ENCODE peak calls at places on chromosomes 16 and 17, in four cellular contexts. R, F, S and W are unnamed samples.

GRCh38 chr16:85891776-85892166 is 7.2 kb upstream of the IRF8 start:
- DNase-seq in S (no peak), R (no peak), F (no peak), W (no peak)

GRCh38 chr16:87178977-87179376 is 138.2 kb downstream of the C16orf95 start:
- DNase-seq in R (no peak), S (peak; percentile 88), F (no peak), W (no peak)

GRCh38 chr17:80894439-80894721 is 97.3 kb upstream of the CHMP6 start:
- DNase-seq in R (no peak), F (no peak), S (no peak), W (no peak)

GRCh38 chr17:17497065-17497844 is 1.1 kb upstream of the RASD1 start:
- DNase-seq in S (peak; percentile 31), R (no peak), F (no peak), W (no peak)

GRCh38 chr17:7440113-7440822 is 956 bp downstream of the FGF11 start:
- DNase-seq in F (no peak), S (peak; percentile 12), R (no peak), W (peak; percentile 57)

GRCh38 chr17:31677681-31678080 is 181.4 kb downstream of the COPRS start:
- DNase-seq in F (peak; percentile 57), R (no peak), S (no peak), W (no peak)

GRCh38 chr16:55494994-55495421 is 13.9 kb upstream of the LPCAT2 start:
- DNase-seq in R (peak; percentile 87), F (no peak), S (peak; percentile 92), W (no peak)

GRCh38 chr16:66603537-66604375 is 748 bp upstream of the CMTM3 start:
- DNase-seq in F (no peak), R (no peak), S (peak; percentile 57), W (no peak)

GRCh38 chr17:17590883-17591407 is 563 bp downstream of the PEMT start:
- DNase-seq in S (no peak), R (no peak), F (no peak), W (no peak)

GRCh38 chr16:3503513-3503912 is 2.7 kb downstream of the CLUAP1 start:
- DNase-seq in F (no peak), S (no peak), R (no peak), W (no peak)

GRCh38 chr16:78075800-78076199 is 23.7 kb upstream of the WWOX start:
- DNase-seq in S (no peak), F (no peak), R (no peak), W (no peak)

GRCh38 chr17:77498056-77498785 is 357.5 kb downstream of the SEC14L1 start:
- DNase-seq in R (no peak), S (no peak), F (peak; percentile 49), W (peak; percentile 2)

GRCh38 chr16:70694088-70694487 is 8.2 kb upstream of the MTSS2 start:
- DNase-seq in R (peak; percentile 55), S (peak; percentile 83), F (no peak), W (no peak)

GRCh38 chr16:12661656-12662172 is 142.0 kb downstream of the CPPED1 start:
- DNase-seq in F (no peak), R (no peak), S (peak; percentile 42), W (no peak)

GRCh38 chr16:69691980-69692911 is 34.1 kb downstream of the NQO1 start:
- DNase-seq in R (no peak), F (no peak), S (peak; percentile 49), W (no peak)

GRCh38 chr17:33511670-33512069 is 218.6 kb upstream of the ASIC2 start:
- DNase-seq in R (no peak), F (no peak), S (no peak), W (no peak)

GRCh38 chr17:7818026-7818425 is 16.0 kb upstream of the KDM6B start:
- DNase-seq in R (no peak), F (no peak), S (no peak), W (no peak)

GRCh38 chr16:473046-474043 is 47.9 kb downstream of the RAB11FIP3 start:
- DNase-seq in S (no peak), F (no peak), R (no peak), W (no peak)

GRCh38 chr17:43536236-43537088 is 9.7 kb downstream of the ETV4 start:
- DNase-seq in F (no peak), S (peak; percentile 94), R (no peak), W (no peak)

GRCh38 chr17:57370051-57370581 is 113.8 kb downstream of the MSI2 start:
- DNase-seq in F (no peak), S (peak; percentile 81), R (peak; percentile 70), W (no peak)

GRCh38 chr16:52068447-52069074 is 478.4 kb downstream of the TOX3 start:
- DNase-seq in S (peak; percentile 9), F (no peak), R (no peak), W (no peak)
- TF ChIP-seq CTCF in S (no peak), F (no peak), R (no peak), W (no peak)

GRCh38 chr16:88697831-88698693 is 8.1 kb downstream of the RNF166 start:
- DNase-seq in S (no peak), F (no peak), R (no peak), W (no peak)
- TF ChIP-seq CTCF in S (peak; percentile 19), F (no peak), R (peak; percentile 31), W (no peak)

DNA sequence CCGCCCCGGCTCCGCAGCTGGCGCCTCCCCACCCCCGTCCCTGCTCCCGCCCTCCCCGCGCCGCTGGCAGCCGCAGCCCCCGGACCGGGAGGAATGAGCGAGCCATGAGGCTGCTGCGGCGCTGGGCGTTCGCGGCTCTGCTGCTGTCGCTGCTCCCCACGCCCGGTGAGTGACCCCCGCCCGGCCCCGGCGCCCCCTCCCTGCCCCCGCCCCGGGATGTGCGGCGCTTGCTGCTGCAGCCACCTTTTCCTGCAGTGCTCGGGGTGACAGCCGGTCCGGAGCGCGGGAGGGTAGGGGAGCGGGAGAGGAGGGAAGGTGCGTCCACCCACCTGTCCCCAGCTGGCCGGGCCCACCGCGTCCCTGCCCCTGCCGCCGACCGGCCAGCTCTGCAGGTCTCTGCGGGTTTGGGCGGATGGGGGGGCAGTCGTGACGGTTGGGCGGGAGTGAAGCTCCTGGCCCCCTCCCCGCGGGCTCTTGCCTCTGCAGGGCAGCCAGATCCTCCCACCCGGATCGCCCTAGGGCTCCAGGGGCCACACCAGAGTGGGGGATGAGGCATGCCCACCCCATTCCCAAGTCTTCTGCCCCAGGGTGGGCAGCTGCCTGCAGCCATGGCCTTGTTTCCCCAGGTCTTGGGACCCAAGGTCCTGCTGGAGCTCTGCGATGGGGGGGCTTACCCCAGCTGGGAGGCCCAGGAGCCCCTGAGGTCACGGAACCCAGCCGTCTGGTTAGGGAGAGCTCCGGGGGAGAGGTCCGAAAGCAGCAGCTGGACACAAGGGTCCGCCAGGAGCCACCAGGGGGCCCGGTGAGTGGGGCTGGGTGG is 518 bp downstream of the ADAM11 start:
- DNase-seq in F (no peak), S (no peak), R (no peak), W (no peak)
- TF ChIP-seq CTCF in F (no peak), S (no peak), R (peak; percentile 9), W (no peak)

DNA sequence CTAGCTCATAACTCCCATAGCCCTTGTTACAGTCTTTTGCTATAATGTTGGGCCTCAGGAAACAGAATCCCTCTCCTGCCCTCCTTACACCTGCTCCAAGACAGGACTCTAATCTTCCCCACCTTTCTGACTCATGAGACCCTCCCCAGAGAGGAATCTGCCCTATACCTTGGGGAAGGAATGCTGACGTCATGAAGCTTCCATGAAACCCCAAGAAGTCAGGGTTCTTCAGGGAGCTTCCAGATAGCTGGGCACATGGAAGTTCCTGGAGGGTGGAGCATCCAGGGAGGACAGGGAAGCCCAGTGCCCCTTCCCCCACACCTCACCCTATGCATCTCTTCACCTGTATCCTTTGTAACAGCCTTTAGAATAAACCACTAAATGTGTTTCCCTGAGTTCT is 285.7 kb downstream of the SOX9 start:
- DNase-seq in S (no peak), F (no peak), R (no peak), W (no peak)
- TF ChIP-seq CTCF in S (no peak), F (no peak), R (no peak), W (no peak)

GRCh38 chr16:29972992-29973383 is 680 bp upstream of the TAOK2 start:
- DNase-seq in R (no peak), F (no peak), S (no peak), W (no peak)
- TF ChIP-seq CTCF in R (no peak), F (no peak), S (no peak), W (no peak)

DNA sequence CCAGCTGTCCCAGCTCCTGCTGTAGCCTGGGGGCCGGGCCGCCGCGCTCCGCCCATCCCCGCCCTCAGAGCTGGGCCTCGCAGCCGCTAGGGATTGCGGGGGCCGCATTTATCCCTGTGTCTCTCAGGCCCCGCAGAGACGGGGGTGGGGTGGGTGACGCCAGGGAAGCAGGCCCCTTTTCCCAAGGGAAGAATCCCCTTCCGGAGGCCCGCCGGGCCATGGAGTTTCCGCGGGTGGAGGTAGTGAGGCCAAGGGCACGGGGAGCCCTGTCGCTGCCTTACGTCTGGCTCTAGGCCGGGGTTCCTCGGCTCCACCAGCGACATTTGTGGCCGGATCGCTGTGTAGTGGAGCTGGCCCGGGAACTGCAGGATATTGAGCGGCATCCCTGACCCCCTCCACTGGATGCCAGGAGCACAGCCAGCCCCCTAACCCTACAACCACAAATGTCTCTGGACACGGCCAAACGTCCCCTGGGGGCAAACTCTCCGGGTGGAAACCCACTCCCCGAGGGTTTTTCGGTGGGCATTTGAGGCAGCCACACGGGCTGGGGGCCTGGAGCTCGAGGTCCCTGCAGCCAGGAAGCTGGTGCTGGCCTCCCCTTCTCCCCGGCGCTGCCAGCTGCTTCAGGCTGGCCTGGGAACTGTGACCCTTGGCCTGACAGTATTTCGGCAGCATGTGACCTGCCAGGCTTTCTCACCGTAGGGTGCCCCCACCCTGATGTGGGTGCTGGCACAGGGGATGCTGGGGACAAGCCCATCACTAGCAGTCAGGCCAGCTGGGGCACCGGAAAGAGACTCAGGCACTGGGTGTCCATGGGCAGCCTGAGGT is 12.0 kb upstream of the CD300A start:
- DNase-seq in S (peak; percentile 55), R (peak; percentile 4), F (peak; percentile 95), W (peak; percentile 62)
- TF ChIP-seq CTCF in S (no peak), R (no peak), F (no peak), W (no peak)

DNA sequence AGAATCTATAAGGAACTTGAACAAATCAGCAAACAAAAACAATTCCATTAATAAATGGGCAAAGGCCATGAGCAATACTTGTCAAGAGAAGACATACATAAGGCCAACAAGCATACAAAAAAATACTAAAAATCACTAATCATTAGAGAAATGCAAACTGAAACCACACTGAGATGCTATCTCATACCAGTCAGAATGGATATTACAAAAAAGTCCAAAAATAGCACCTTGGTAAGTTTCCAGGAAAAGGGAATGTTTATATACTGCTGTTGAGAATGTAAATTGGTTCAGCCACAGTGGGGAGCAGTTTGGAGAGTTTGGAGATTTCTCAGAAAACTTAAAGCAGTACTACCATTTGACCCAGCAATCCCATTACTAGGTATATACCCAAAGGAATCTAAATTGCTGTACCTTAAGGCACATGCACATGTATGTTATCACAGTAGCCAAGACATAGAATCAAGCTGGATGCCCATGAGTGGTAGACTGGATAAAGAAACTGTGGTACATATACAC is 467.7 kb downstream of the CDH11 start:
- DNase-seq in F (no peak), R (peak; percentile 29), S (peak; percentile 56), W (no peak)
- TF ChIP-seq CTCF in F (no peak), R (no peak), S (no peak), W (no peak)